ENCODE peak calls at places on chromosome X, in five cellular contexts. W is right atrium auricular region, J is right lobe of liver, M is PC-9, R is upper lobe of left lung. K is an unnamed sample.
A peak's percentile ranks its signal among the peaks of the same experiment; 100 is the strongest.

GRCh38 chrX:150363561-150364346 is 637 bp downstream of the MAMLD1 start:
- DNase-seq in W (no peak), J (peak; percentile 44), M (no peak), R (no peak), K (peak; percentile 26)

GRCh38 chrX:40671126-40671525 is 23.8 kb upstream of the CXorf38 start:
- DNase-seq in W (no peak), J (no peak), M (no peak), R (no peak), K (no peak)

GRCh38 chrX:139720136-139720535 is 12.2 kb upstream of the MCF2 start:
- DNase-seq in W (no peak), J (no peak), M (no peak), R (no peak), K (no peak)

GRCh38 chrX:115898382-115899001 is 272.1 kb upstream of the AGTR2 start:
- DNase-seq in W (no peak), J (peak; percentile 56), M (peak; percentile 68), R (peak; percentile 60), K (peak; percentile 21)

GRCh38 chrX:21374163-21374993 is at the start of gene CNKSR2:
- DNase-seq in W (no peak), J (peak; percentile 71), M (no peak), R (no peak), K (peak; percentile 74)

GRCh38 chrX:153649178-153649914 is 2.3 kb downstream of the DUSP9 start:
- DNase-seq in W (no peak), J (peak; percentile 51), M (peak; percentile 49), R (peak; percentile 51), K (no peak)

GRCh38 chrX:48083212-48083611 is 11.8 kb upstream of the ZNF630 start:
- DNase-seq in W (peak; percentile 62), J (peak; percentile 20), M (no peak), R (peak; percentile 37), K (no peak)

GRCh38 chrX:7059214-7059838 is 88.2 kb upstream of the STS start:
- DNase-seq in W (no peak), J (no peak), M (no peak), R (no peak), K (no peak)

GRCh38 chrX:109826954-109827708 is 94.1 kb upstream of the ACSL4 start:
- DNase-seq in W (no peak), J (no peak), M (peak; percentile 73), R (no peak), K (no peak)

GRCh38 chrX:94123062-94123461 is 449.1 kb downstream of the FAM133A start:
- DNase-seq in W (no peak), J (no peak), M (no peak), R (no peak), K (no peak)

GRCh38 chrX:149453030-149453429 is 52.1 kb downstream of the IDS start:
- DNase-seq in W (no peak), J (no peak), M (peak; percentile 60), R (no peak), K (no peak)

GRCh38 chrX:38087594-38087993 is 81.2 kb downstream of the SYTL5 start:
- DNase-seq in W (no peak), J (no peak), M (no peak), R (no peak), K (no peak)

GRCh38 chrX:44828008-44828605 is 15.7 kb upstream of the DUSP21 start:
- DNase-seq in W (no peak), J (no peak), M (peak; percentile 39), R (no peak), K (no peak)

GRCh38 chrX:139194571-139195280 is 335.8 kb upstream of the F9 start:
- DNase-seq in W (no peak), J (peak; percentile 49), M (no peak), R (peak; percentile 55), K (no peak)

GRCh38 chrX:23952401-23952800 is 44.6 kb downstream of the CXorf58 start:
- DNase-seq in W (no peak), J (no peak), M (no peak), R (no peak), K (no peak)

GRCh38 chrX:2690856-2691542 is at the start of gene CD99:
- DNase-seq in W (peak; percentile 90), J (peak; percentile 95), M (peak; percentile 61), R (peak; percentile 88), K (peak; percentile 92)

GRCh38 chrX:153064061-153064460 is 7.8 kb downstream of the PNMA3 start:
- DNase-seq in W (no peak), J (no peak), M (no peak), R (no peak), K (no peak)

GRCh38 chrX:25860322-25860721 is 277.8 kb upstream of the MAGEB18 start:
- DNase-seq in W (no peak), J (no peak), M (no peak), R (no peak), K (no peak)

GRCh38 chrX:25853002-25853479 is 285.1 kb upstream of the MAGEB18 start:
- DNase-seq in W (no peak), J (no peak), M (no peak), R (no peak), K (no peak)

DNA sequence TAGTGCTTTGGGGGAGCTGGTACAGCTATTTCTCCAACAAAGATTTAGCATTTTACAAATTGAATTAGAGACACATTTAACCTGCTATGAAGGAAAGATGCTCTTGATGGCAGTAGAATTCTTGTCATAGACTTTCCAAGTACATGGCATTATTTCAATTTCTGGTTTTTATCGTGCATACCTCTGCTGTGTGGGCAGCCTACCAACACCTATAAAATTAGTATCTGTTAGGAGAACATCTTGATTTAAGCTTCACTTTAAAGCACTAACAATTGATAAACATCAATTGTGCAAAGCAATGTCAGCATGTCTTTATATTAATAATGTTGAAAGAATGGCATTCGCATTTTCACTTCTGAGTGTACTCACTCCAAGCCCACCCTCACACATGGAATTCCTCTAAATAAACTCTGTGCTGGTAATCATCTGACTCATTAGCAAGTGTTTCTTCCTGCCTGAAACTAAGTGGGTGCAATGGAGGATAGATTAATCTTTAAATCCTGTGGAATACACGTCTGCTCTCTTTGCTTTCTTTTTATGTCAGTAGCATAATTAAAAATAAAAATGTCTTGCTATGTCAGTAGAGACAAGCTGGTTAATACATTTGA is 279.8 kb upstream of the MAGEB18 start:
- DNase-seq in W (no peak), J (no peak), M (no peak), R (no peak), K (no peak)
- TF ChIP-seq CTCF in W (no peak), J (no peak), M (no peak), R (no peak), K (no peak)

DNA sequence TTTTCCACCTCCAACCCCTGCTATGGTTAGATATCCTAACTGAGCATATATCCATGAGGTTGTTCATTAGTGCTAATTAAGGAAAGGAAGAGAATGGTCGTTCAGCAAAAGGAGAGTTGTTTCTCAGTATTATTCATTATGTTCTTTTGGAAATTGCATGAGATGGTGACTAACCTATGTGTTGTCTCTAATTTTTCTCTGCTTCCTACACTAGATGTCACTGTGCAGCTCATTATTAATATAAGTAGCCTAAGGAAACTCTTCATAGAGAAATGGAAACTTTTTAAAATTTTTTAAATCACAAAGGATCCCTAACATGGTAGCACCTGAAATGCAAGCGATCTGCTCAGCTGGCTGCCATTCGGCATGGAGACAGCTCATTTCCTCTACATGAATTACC is 67.7 kb upstream of the FAM9A start:
- DNase-seq in W (no peak), J (no peak), M (no peak), R (no peak), K (no peak)
- TF ChIP-seq CTCF in W (no peak), J (peak; percentile 37), M (peak; percentile 49), R (no peak), K (no peak)

GRCh38 chrX:106791495-106791894 is 11.0 kb upstream of the TBC1D8B start:
- DNase-seq in W (no peak), J (no peak), M (no peak), R (no peak), K (no peak)
- TF ChIP-seq CTCF in W (no peak), J (peak; percentile 49), M (peak; percentile 56), R (no peak), K (no peak)

DNA sequence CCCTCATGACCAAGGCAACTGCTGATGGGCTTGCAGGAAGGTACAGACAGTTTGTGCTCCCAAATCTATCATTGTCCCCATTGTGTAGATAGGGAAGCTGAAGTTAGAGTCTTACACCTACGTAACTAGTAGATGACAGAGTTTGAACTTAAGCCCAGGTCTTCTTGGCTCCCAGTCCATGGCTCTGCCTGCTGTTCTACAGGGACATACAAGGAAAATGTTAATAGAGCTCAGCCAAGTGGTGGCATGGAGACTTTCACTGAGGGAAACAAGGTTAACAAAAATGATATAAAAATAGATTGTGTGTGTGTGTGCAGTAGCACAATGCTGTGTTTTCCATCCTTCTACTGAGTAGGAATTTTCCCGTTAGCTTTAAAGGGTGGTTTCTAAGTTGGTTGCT is 936.5 kb downstream of the RPA4 start:
- DNase-seq in W (no peak), J (no peak), M (no peak), R (no peak), K (no peak)
- TF ChIP-seq CTCF in W (no peak), J (no peak), M (no peak), R (no peak), K (no peak)

GRCh38 chrX:100407147-100407783 is 2.8 kb downstream of the PCDH19 start:
- DNase-seq in W (no peak), J (no peak), M (no peak), R (no peak), K (no peak)
- TF ChIP-seq CTCF in W (no peak), J (no peak), M (no peak), R (no peak), K (no peak)

DNA sequence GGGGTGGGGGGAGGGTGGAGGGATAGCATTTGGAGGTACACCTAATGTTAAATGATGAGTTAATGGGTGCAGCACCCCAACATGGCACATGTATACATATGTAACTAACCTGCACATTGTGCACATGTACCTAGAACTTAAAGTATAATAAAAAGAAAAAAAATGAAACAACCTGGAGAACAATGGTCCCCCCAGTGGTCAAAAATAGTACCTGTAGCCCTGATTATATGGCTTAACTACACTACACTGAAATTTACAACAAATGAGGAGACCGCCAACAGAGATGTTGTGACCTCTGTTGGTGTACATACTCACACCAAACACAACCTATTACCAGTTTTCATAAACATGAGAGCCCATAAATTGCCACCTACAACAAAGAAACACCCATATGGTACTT is 7.3 kb upstream of the MAGEE1 start:
- DNase-seq in W (no peak), J (no peak), M (no peak), R (no peak), K (no peak)
- TF ChIP-seq CTCF in W (no peak), J (no peak), M (peak; percentile 47), R (no peak), K (no peak)

DNA sequence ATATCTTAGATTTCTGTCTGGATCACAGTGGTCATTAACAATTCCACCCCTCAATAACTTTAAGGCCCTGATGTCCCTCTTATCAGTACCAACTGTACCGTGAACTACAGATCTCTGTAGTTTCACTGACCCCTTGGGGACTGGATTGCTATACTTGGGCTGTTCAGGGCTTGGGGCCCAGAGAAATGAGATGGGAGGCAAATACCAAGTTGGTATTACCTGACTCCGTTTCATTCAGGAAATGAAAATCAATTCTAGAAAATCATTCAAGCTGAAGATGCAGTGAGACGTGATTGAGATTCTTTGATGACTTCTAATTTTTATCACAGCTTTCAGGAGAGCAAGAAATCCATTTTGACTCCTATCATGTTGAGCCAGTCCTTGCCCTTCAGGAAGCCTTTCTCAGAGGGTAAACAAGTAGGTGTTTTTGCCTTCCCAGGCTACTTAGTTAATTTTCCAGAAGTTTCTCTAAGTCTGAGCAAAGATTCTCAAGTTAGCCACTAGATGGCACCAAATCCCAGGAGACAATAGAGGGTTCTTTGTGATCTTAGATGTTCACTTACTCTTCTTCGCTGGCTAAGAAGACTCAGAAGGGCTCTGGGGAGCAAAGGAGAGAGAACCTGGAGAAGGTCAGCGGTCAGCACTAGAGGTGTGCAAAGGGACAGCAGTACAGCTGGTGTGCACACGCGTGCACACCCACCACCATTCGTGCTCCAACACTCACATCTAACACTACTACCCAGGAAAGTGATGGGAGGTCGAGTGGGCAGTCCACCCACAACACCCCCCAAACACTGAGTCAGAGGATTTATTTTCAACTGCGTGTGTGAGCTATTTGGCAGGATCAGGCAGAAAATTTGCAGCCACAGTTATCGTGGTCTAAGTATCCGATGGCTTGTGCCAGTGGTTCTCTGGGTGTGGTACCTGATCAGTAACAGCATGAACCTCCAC is 7.4 kb downstream of the HNRNPH2 start:
- DNase-seq in W (no peak), J (no peak), M (no peak), R (no peak), K (no peak)
- TF ChIP-seq CTCF in W (peak; percentile 62), J (peak; percentile 84), M (peak; percentile 79), R (peak; percentile 46), K (no peak)

K was measured in activated B cell treated with CpG ODN at 0.5 μM for 24 hours.